ENCODE peak calls at places on chromosomes 4 and X, in ten cellular contexts. B is stomach; A is transverse colon; U is AML-193; K is activated CD4-positive, alpha-beta T cell treated with anti-CD3 and anti-CD28 coated beads, Interleukin-2, amount 10 ng/mL, durations not matched to agents 7 days and 5 days; G is choroid plexus epithelial cell; N is KBM-7; T is left ventricle myocardium inferior; D is CD8-positive, alpha-beta T cell; R is NCI-H1092. V is an unnamed sample.

GRCh38 chr4:123676550-123677229 is 280.1 kb downstream of the SPRY1 start:
- DNase-seq in B (peak), A (no peak), U (no peak), K (no peak), G (no peak), N (no peak), T (no peak), D (no peak), R (peak), V (no peak)

GRCh38 chr4:140105436-140105835 is 48.5 kb downstream of the MAML3 start:
- DNase-seq in B (no peak), A (no peak), U (no peak), K (no peak), G (no peak), N (no peak), T (no peak), D (no peak), R (no peak), V (no peak)

GRCh38 chr4:56468097-56468422 is 643 bp downstream of the SRP72 start:
- DNase-seq in B (peak), A (peak), U (no peak), K (no peak), G (peak), N (no peak), T (no peak), D (no peak), R (no peak), V (no peak)

GRCh38 chr4:115274545-115274944 is 161.1 kb upstream of the NDST4 start:
- DNase-seq in B (no peak), A (no peak), U (peak), K (no peak), G (no peak), N (peak), T (no peak), D (no peak), R (no peak), V (no peak)

GRCh38 chr4:81635747-81636146 is 164.0 kb upstream of the RASGEF1B start:
- DNase-seq in B (peak), A (peak), U (peak), K (no peak), G (peak), N (peak), T (no peak), D (no peak), R (no peak), V (peak)

GRCh38 chr4:151324449-151325319 is 721 bp downstream of the SH3D19 start:
- DNase-seq in B (peak), A (peak), U (no peak), K (no peak), G (peak), N (no peak), T (peak), D (no peak), R (no peak), V (no peak)

GRCh38 chrX:87578978-87579377 is 61.4 kb downstream of the KLHL4 start:
- DNase-seq in B (no peak), A (no peak), U (no peak), K (no peak), G (peak), N (no peak), T (no peak), D (no peak), R (no peak), V (no peak)

GRCh38 chr4:94084155-94084554 is 123.5 kb upstream of the SMARCAD1 start:
- DNase-seq in B (no peak), A (no peak), U (no peak), K (no peak), G (no peak), N (no peak), T (no peak), D (no peak), R (no peak), V (no peak)

GRCh38 chr4:189124149-189124758 is 816.4 kb upstream of the FRG1 start:
- DNase-seq in B (peak), A (no peak), U (no peak), K (no peak), G (peak), N (peak), T (no peak), D (no peak), R (peak), V (no peak)

GRCh38 chr4:53281438-53281837 is 84.4 kb downstream of the SCFD2 start:
- DNase-seq in B (no peak), A (no peak), U (no peak), K (no peak), G (peak), N (no peak), T (no peak), D (no peak), R (no peak), V (no peak)

GRCh38 chr4:186134254-186134653 is 29.8 kb downstream of the FAM149A start:
- DNase-seq in B (no peak), A (peak), U (no peak), K (no peak), G (no peak), N (peak), T (no peak), D (no peak), R (no peak), V (peak)

GRCh38 chrX:136210243-136210642 is 41.0 kb downstream of the MAP7D3 start:
- DNase-seq in B (no peak), A (no peak), U (peak), K (no peak), G (no peak), N (peak), T (no peak), D (no peak), R (no peak), V (no peak)